ENCODE peak calls at places on chromosomes 2 and 18, in five cellular contexts. One of them, this sample, is unnamed.

GRCh38 chr2:12493031-12493513 is 223.7 kb upstream of the TRIB2 start:
- DNase-seq in tibial artery: no peak
- DNase-seq in AG09319: no peak
- DNase-seq in fibroblast of lung: peak; percentile 65
- DNase-seq in NCI-H187 treated with DMSO at 0.1 percent for 48 hours: no peak
- DNase-seq in this sample: peak; percentile 12

GRCh38 chr2:19799881-19800780 is 101.7 kb downstream of the TTC32 start:
- DNase-seq in tibial artery: no peak
- DNase-seq in NCI-H187 treated with DMSO at 0.1 percent for 48 hours: peak; percentile 8
- DNase-seq in AG09319: no peak
- DNase-seq in fibroblast of lung: peak; percentile 9
- DNase-seq in this sample: no peak

GRCh38 chr2:69184224-69184623 is 171.2 kb downstream of the ANTXR1 start:
- DNase-seq in AG09319: peak; percentile 59
- DNase-seq in fibroblast of lung: no peak
- DNase-seq in tibial artery: no peak
- DNase-seq in NCI-H187 treated with DMSO at 0.1 percent for 48 hours: no peak
- DNase-seq in this sample: no peak

GRCh38 chr2:211187602-211188001 is 631.2 kb downstream of the CPS1 start:
- DNase-seq in NCI-H187 treated with DMSO at 0.1 percent for 48 hours: no peak
- DNase-seq in fibroblast of lung: no peak
- DNase-seq in AG09319: no peak
- DNase-seq in tibial artery: no peak
- DNase-seq in this sample: no peak

GRCh38 chr2:236049981-236050380 is 118.2 kb downstream of the GBX2 start:
- DNase-seq in NCI-H187 treated with DMSO at 0.1 percent for 48 hours: no peak
- DNase-seq in AG09319: no peak
- DNase-seq in tibial artery: no peak
- DNase-seq in fibroblast of lung: no peak
- DNase-seq in this sample: no peak

GRCh38 chr2:176126929-176127768 is 2.4 kb upstream of the HOXD8 start:
- DNase-seq in AG09319: peak; percentile 7
- DNase-seq in tibial artery: peak; percentile 63
- DNase-seq in fibroblast of lung: peak; percentile 73
- DNase-seq in NCI-H187 treated with DMSO at 0.1 percent for 48 hours: no peak
- DNase-seq in this sample: peak; percentile 36

GRCh38 chr18:48605408-48605845 is 66.6 kb downstream of the CTIF start:
- DNase-seq in NCI-H187 treated with DMSO at 0.1 percent for 48 hours: no peak
- DNase-seq in fibroblast of lung: no peak
- DNase-seq in AG09319: no peak
- DNase-seq in tibial artery: no peak
- DNase-seq in this sample: no peak

GRCh38 chr2:158776236-158776635 is 18.9 kb upstream of the DAPL1 start:
- DNase-seq in NCI-H187 treated with DMSO at 0.1 percent for 48 hours: no peak
- DNase-seq in tibial artery: no peak
- DNase-seq in fibroblast of lung: no peak
- DNase-seq in AG09319: no peak
- DNase-seq in this sample: no peak

GRCh38 chr18:44594779-44595467 is 85.8 kb upstream of the SETBP1 start:
- DNase-seq in tibial artery: no peak
- DNase-seq in AG09319: no peak
- DNase-seq in NCI-H187 treated with DMSO at 0.1 percent for 48 hours: no peak
- DNase-seq in fibroblast of lung: peak; percentile 84
- DNase-seq in this sample: peak; percentile 35

GRCh38 chr2:53631313-53632125 is 136.1 kb upstream of the CHAC2 start:
- DNase-seq in AG09319: no peak
- DNase-seq in tibial artery: no peak
- DNase-seq in NCI-H187 treated with DMSO at 0.1 percent for 48 hours: no peak
- DNase-seq in fibroblast of lung: no peak
- DNase-seq in this sample: no peak

GRCh38 chr18:28019425-28020108 is 157.4 kb downstream of the CDH2 start:
- DNase-seq in AG09319: no peak
- DNase-seq in tibial artery: no peak
- DNase-seq in fibroblast of lung: no peak
- DNase-seq in NCI-H187 treated with DMSO at 0.1 percent for 48 hours: no peak
- DNase-seq in this sample: no peak

GRCh38 chr2:140122001-140122400 is 1341.8 kb upstream of the NXPH2 start:
- DNase-seq in fibroblast of lung: peak; percentile 71
- DNase-seq in NCI-H187 treated with DMSO at 0.1 percent for 48 hours: no peak
- DNase-seq in AG09319: no peak
- DNase-seq in tibial artery: no peak
- DNase-seq in this sample: peak; percentile 16

GRCh38 chr2:217954469-217954868 is 48.3 kb downstream of the TNS1 start:
- DNase-seq in NCI-H187 treated with DMSO at 0.1 percent for 48 hours: no peak
- DNase-seq in AG09319: no peak
- DNase-seq in tibial artery: peak; percentile 24
- DNase-seq in fibroblast of lung: no peak
- DNase-seq in this sample: no peak

GRCh38 chr18:2717407-2717806 is 61.9 kb downstream of the SMCHD1 start:
- DNase-seq in tibial artery: no peak
- DNase-seq in AG09319: no peak
- DNase-seq in NCI-H187 treated with DMSO at 0.1 percent for 48 hours: no peak
- DNase-seq in fibroblast of lung: no peak
- DNase-seq in this sample: no peak

GRCh38 chr2:179842498-179843153 is 18.8 kb downstream of the ZNF385B start:
- DNase-seq in fibroblast of lung: peak; percentile 55
- DNase-seq in AG09319: no peak
- DNase-seq in tibial artery: no peak
- DNase-seq in NCI-H187 treated with DMSO at 0.1 percent for 48 hours: no peak
- DNase-seq in this sample: peak; percentile 18

GRCh38 chr2:168060956-168061750 is 186.2 kb downstream of the STK39 start:
- DNase-seq in fibroblast of lung: peak; percentile 78
- DNase-seq in tibial artery: no peak
- DNase-seq in NCI-H187 treated with DMSO at 0.1 percent for 48 hours: no peak
- DNase-seq in AG09319: peak; percentile 5
- DNase-seq in this sample: peak; percentile 18

GRCh38 chr2:237244976-237245646 is 159.4 kb downstream of the COPS8 start:
- DNase-seq in NCI-H187 treated with DMSO at 0.1 percent for 48 hours: no peak
- DNase-seq in fibroblast of lung: peak; percentile 97
- DNase-seq in AG09319: peak; percentile 89
- DNase-seq in tibial artery: no peak
- DNase-seq in this sample: peak; percentile 85

GRCh38 chr2:10019174-10019971 is 24.0 kb upstream of the KLF11 start:
- DNase-seq in AG09319: no peak
- DNase-seq in tibial artery: no peak
- DNase-seq in fibroblast of lung: peak; percentile 51
- DNase-seq in NCI-H187 treated with DMSO at 0.1 percent for 48 hours: no peak
- DNase-seq in this sample: peak; percentile 28

GRCh38 chr18:57909620-57910019 is 106.5 kb upstream of the ATP8B1 start:
- DNase-seq in fibroblast of lung: no peak
- DNase-seq in NCI-H187 treated with DMSO at 0.1 percent for 48 hours: no peak
- DNase-seq in AG09319: no peak
- DNase-seq in tibial artery: no peak
- DNase-seq in this sample: no peak

GRCh38 chr2:86068098-86069047 is 37.3 kb downstream of the POLR1A start:
- DNase-seq in AG09319: no peak
- DNase-seq in tibial artery: no peak
- DNase-seq in fibroblast of lung: peak; percentile 31
- DNase-seq in NCI-H187 treated with DMSO at 0.1 percent for 48 hours: no peak
- DNase-seq in this sample: no peak

GRCh38 chr18:5040476-5040875 is 156.6 kb downstream of the AKAIN1 start:
- DNase-seq in NCI-H187 treated with DMSO at 0.1 percent for 48 hours: no peak
- DNase-seq in AG09319: no peak
- DNase-seq in tibial artery: no peak
- DNase-seq in fibroblast of lung: no peak
- DNase-seq in this sample: no peak

GRCh38 chr2:51247252-51247651 is 215.3 kb upstream of the NRXN1 start:
- DNase-seq in tibial artery: no peak
- DNase-seq in NCI-H187 treated with DMSO at 0.1 percent for 48 hours: no peak
- DNase-seq in fibroblast of lung: no peak
- DNase-seq in AG09319: no peak
- DNase-seq in this sample: no peak

GRCh38 chr2:119760876-119761275 is 1.2 kb downstream of the PTPN4 start:
- DNase-seq in fibroblast of lung: peak; percentile 66
- DNase-seq in AG09319: no peak
- DNase-seq in tibial artery: no peak
- DNase-seq in NCI-H187 treated with DMSO at 0.1 percent for 48 hours: no peak
- DNase-seq in this sample: peak; percentile 41

GRCh38 chr2:70043252-70043875 is 43.9 kb upstream of the PCBP1 start:
- DNase-seq in fibroblast of lung: no peak
- DNase-seq in AG09319: no peak
- DNase-seq in NCI-H187 treated with DMSO at 0.1 percent for 48 hours: no peak
- DNase-seq in tibial artery: no peak
- DNase-seq in this sample: no peak

This sample was measured in fibroblast of the conjunctiva.